ENCODE peak calls at places on chromosomes 3 and 15, in six cellular contexts. One of them, this sample, is unnamed.

GRCh38 chr3:142976621-142977398 is 13.3 kb upstream of the PAQR9 start:
- DNase-seq in left cardiac atrium: peak; percentile 93
- DNase-seq in kidney glomerular epithelial cell: peak; percentile 85
- DNase-seq in fibroblast of lung: peak; percentile 96
- DNase-seq in thyroid gland: peak; percentile 39
- DNase-seq in T follicular helper cell: no peak
- DNase-seq in this sample: no peak

GRCh38 chr3:100554373-100554676 is 55.1 kb upstream of the ADGRG7 start:
- DNase-seq in left cardiac atrium: no peak
- DNase-seq in kidney glomerular epithelial cell: no peak
- DNase-seq in fibroblast of lung: no peak
- DNase-seq in thyroid gland: no peak
- DNase-seq in T follicular helper cell: no peak
- DNase-seq in this sample: no peak

GRCh38 chr15:23447107-23447500 is at the start of gene GOLGA6L2:
- DNase-seq in left cardiac atrium: no peak
- DNase-seq in kidney glomerular epithelial cell: no peak
- DNase-seq in fibroblast of lung: no peak
- DNase-seq in thyroid gland: no peak
- DNase-seq in T follicular helper cell: no peak
- DNase-seq in this sample: no peak

GRCh38 chr3:32502089-32502943 is at the start of gene CMTM6:
- DNase-seq in left cardiac atrium: peak; percentile 87
- DNase-seq in kidney glomerular epithelial cell: peak; percentile 68
- DNase-seq in fibroblast of lung: peak; percentile 82
- DNase-seq in thyroid gland: peak; percentile 82
- DNase-seq in T follicular helper cell: peak; percentile 65
- DNase-seq in this sample: peak; percentile 77

GRCh38 chr15:33789141-33789540 is 179.2 kb upstream of the CHRM5 start:
- DNase-seq in left cardiac atrium: no peak
- DNase-seq in kidney glomerular epithelial cell: no peak
- DNase-seq in fibroblast of lung: peak; percentile 3
- DNase-seq in thyroid gland: no peak
- DNase-seq in T follicular helper cell: no peak
- DNase-seq in this sample: no peak

GRCh38 chr3:110314512-110315114 is 757.0 kb upstream of the NECTIN3 start:
- DNase-seq in left cardiac atrium: peak; percentile 48
- DNase-seq in kidney glomerular epithelial cell: peak; percentile 30
- DNase-seq in fibroblast of lung: peak; percentile 45
- DNase-seq in thyroid gland: peak; percentile 52
- DNase-seq in T follicular helper cell: peak; percentile 25
- DNase-seq in this sample: peak; percentile 38

GRCh38 chr3:189294649-189295048 is 122.9 kb downstream of the TPRG1 start:
- DNase-seq in left cardiac atrium: no peak
- DNase-seq in kidney glomerular epithelial cell: no peak
- DNase-seq in fibroblast of lung: no peak
- DNase-seq in thyroid gland: no peak
- DNase-seq in T follicular helper cell: no peak
- DNase-seq in this sample: no peak

GRCh38 chr3:129627350-129628168 is 21.1 kb upstream of the PLXND1 start:
- DNase-seq in left cardiac atrium: peak; percentile 71
- DNase-seq in kidney glomerular epithelial cell: peak; percentile 75
- DNase-seq in fibroblast of lung: peak; percentile 71
- DNase-seq in thyroid gland: peak; percentile 78
- DNase-seq in T follicular helper cell: peak; percentile 53
- DNase-seq in this sample: no peak

GRCh38 chr3:43894176-43895049 is 203.7 kb downstream of the ABHD5 start:
- DNase-seq in left cardiac atrium: peak; percentile 77
- DNase-seq in kidney glomerular epithelial cell: peak; percentile 60
- DNase-seq in fibroblast of lung: peak; percentile 81
- DNase-seq in thyroid gland: peak; percentile 72
- DNase-seq in T follicular helper cell: no peak
- DNase-seq in this sample: no peak

GRCh38 chr3:38039101-38039898 is at the start of gene DLEC1:
- DNase-seq in left cardiac atrium: peak; percentile 85
- DNase-seq in kidney glomerular epithelial cell: no peak
- DNase-seq in fibroblast of lung: peak; percentile 62
- DNase-seq in thyroid gland: peak; percentile 55
- DNase-seq in T follicular helper cell: peak; percentile 79
- DNase-seq in this sample: peak; percentile 65

GRCh38 chr15:35439291-35439690 is 106.7 kb downstream of the DPH6 start:
- DNase-seq in left cardiac atrium: no peak
- DNase-seq in kidney glomerular epithelial cell: no peak
- DNase-seq in fibroblast of lung: peak; percentile 87
- DNase-seq in thyroid gland: no peak
- DNase-seq in T follicular helper cell: no peak
- DNase-seq in this sample: no peak

GRCh38 chr15:45448066-45448510 is 69.7 kb upstream of the GATM start:
- DNase-seq in left cardiac atrium: no peak
- DNase-seq in kidney glomerular epithelial cell: no peak
- DNase-seq in fibroblast of lung: peak; percentile 30
- DNase-seq in thyroid gland: no peak
- DNase-seq in T follicular helper cell: no peak
- DNase-seq in this sample: no peak

GRCh38 chr3:158264894-158265293 is 155.0 kb downstream of the RSRC1 start:
- DNase-seq in left cardiac atrium: no peak
- DNase-seq in kidney glomerular epithelial cell: no peak
- DNase-seq in fibroblast of lung: no peak
- DNase-seq in thyroid gland: peak; percentile 3
- DNase-seq in T follicular helper cell: no peak
- DNase-seq in this sample: no peak

GRCh38 chr3:189419022-189419421 is 212.2 kb upstream of the TP63 start:
- DNase-seq in left cardiac atrium: no peak
- DNase-seq in kidney glomerular epithelial cell: no peak
- DNase-seq in fibroblast of lung: no peak
- DNase-seq in thyroid gland: no peak
- DNase-seq in T follicular helper cell: no peak
- DNase-seq in this sample: no peak

GRCh38 chr3:148211725-148212124 is 486.0 kb upstream of the AGTR1 start:
- DNase-seq in left cardiac atrium: no peak
- DNase-seq in kidney glomerular epithelial cell: peak; percentile 22
- DNase-seq in fibroblast of lung: peak; percentile 53
- DNase-seq in thyroid gland: no peak
- DNase-seq in T follicular helper cell: no peak
- DNase-seq in this sample: no peak

GRCh38 chr15:74983725-74984231 is 11.6 kb upstream of the SCAMP5 start:
- DNase-seq in left cardiac atrium: no peak
- DNase-seq in kidney glomerular epithelial cell: no peak
- DNase-seq in fibroblast of lung: no peak
- DNase-seq in thyroid gland: no peak
- DNase-seq in T follicular helper cell: no peak
- DNase-seq in this sample: no peak

GRCh38 chr3:86269364-86270155 is 721.4 kb downstream of the VGLL3 start:
- DNase-seq in left cardiac atrium: no peak
- DNase-seq in kidney glomerular epithelial cell: no peak
- DNase-seq in fibroblast of lung: no peak
- DNase-seq in thyroid gland: no peak
- DNase-seq in T follicular helper cell: no peak
- DNase-seq in this sample: no peak

GRCh38 chr3:149215474-149215873 is 6.2 kb downstream of the CP start:
- DNase-seq in left cardiac atrium: no peak
- DNase-seq in kidney glomerular epithelial cell: no peak
- DNase-seq in fibroblast of lung: peak; percentile 44
- DNase-seq in thyroid gland: no peak
- DNase-seq in T follicular helper cell: no peak
- DNase-seq in this sample: no peak

GRCh38 chr3:107660316-107660976 is 137.7 kb downstream of the BBX start:
- DNase-seq in left cardiac atrium: no peak
- DNase-seq in kidney glomerular epithelial cell: peak; percentile 26
- DNase-seq in fibroblast of lung: no peak
- DNase-seq in thyroid gland: no peak
- DNase-seq in T follicular helper cell: no peak
- DNase-seq in this sample: no peak

GRCh38 chr15:98655732-98656131 is 7.4 kb downstream of the IGF1R start:
- DNase-seq in left cardiac atrium: no peak
- DNase-seq in kidney glomerular epithelial cell: no peak
- DNase-seq in fibroblast of lung: no peak
- DNase-seq in thyroid gland: peak; percentile 27
- DNase-seq in T follicular helper cell: no peak
- DNase-seq in this sample: no peak

GRCh38 chr15:81751321-81751720 is 294.5 kb downstream of the MEX3B start:
- DNase-seq in left cardiac atrium: no peak
- DNase-seq in kidney glomerular epithelial cell: no peak
- DNase-seq in fibroblast of lung: no peak
- DNase-seq in thyroid gland: no peak
- DNase-seq in T follicular helper cell: no peak
- DNase-seq in this sample: no peak

GRCh38 chr15:78149805-78150751 is 916 bp downstream of the IDH3A start:
- DNase-seq in left cardiac atrium: no peak
- DNase-seq in kidney glomerular epithelial cell: peak; percentile 17
- DNase-seq in fibroblast of lung: no peak
- DNase-seq in thyroid gland: no peak
- DNase-seq in T follicular helper cell: no peak
- DNase-seq in this sample: no peak

GRCh38 chr15:25059698-25060471 is 105.1 kb downstream of the SNRPN start:
- DNase-seq in left cardiac atrium: no peak
- DNase-seq in kidney glomerular epithelial cell: no peak
- DNase-seq in fibroblast of lung: no peak
- DNase-seq in thyroid gland: no peak
- DNase-seq in T follicular helper cell: no peak
- DNase-seq in this sample: no peak

GRCh38 chr3:14266361-14266760 is 87.7 kb downstream of the LSM3 start:
- DNase-seq in left cardiac atrium: peak; percentile 54
- DNase-seq in kidney glomerular epithelial cell: no peak
- DNase-seq in fibroblast of lung: peak; percentile 93
- DNase-seq in thyroid gland: no peak
- DNase-seq in T follicular helper cell: no peak
- DNase-seq in this sample: no peak

GRCh38 chr3:56799251-56799882 is 2.4 kb downstream of the ARHGEF3 start:
- DNase-seq in left cardiac atrium: no peak
- DNase-seq in kidney glomerular epithelial cell: peak; percentile 61
- DNase-seq in fibroblast of lung: peak; percentile 60
- DNase-seq in thyroid gland: no peak
- DNase-seq in T follicular helper cell: no peak
- DNase-seq in this sample: peak; percentile 80

GRCh38 chr3:32420138-32420981 is 28.7 kb downstream of the CMTM7 start:
- DNase-seq in left cardiac atrium: no peak
- DNase-seq in kidney glomerular epithelial cell: peak; percentile 88
- DNase-seq in fibroblast of lung: peak; percentile 85
- DNase-seq in thyroid gland: peak; percentile 76
- DNase-seq in T follicular helper cell: no peak
- DNase-seq in this sample: no peak

GRCh38 chr3:173912126-173912525 is 514.6 kb downstream of the NLGN1 start:
- DNase-seq in left cardiac atrium: no peak
- DNase-seq in kidney glomerular epithelial cell: no peak
- DNase-seq in fibroblast of lung: peak; percentile 70
- DNase-seq in thyroid gland: no peak
- DNase-seq in T follicular helper cell: no peak
- DNase-seq in this sample: no peak